ENCODE peak calls at places on chromosomes 2 and 18, in eight cellular contexts. Y is AG04449; F is GM23248; U is prostate gland; V is cerebellum; G is dorsolateral prefrontal cortex; E is iris pigment epithelial cell; H is CD8-positive, alpha-beta T cell. N is an unnamed sample.

GRCh38 chr2:49080681-49081080 is 73.6 kb downstream of the FSHR start:
- DNase-seq in Y (no peak), F (no peak), U (no peak), V (no peak), G (no peak), E (no peak), H (no peak), N (no peak)

GRCh38 chr2:129901754-129902415 is 77.6 kb upstream of the RAB6C start:
- DNase-seq in Y (no peak), F (no peak), U (no peak), V (no peak), G (no peak), E (no peak), H (no peak), N (no peak)

GRCh38 chr2:43897492-43897891 is 58.7 kb downstream of the ABCG8 start:
- DNase-seq in Y (no peak), F (no peak), U (no peak), V (no peak), G (no peak), E (no peak), H (no peak), N (no peak)

GRCh38 chr2:121567957-121568409 is 37.3 kb downstream of the RNU4ATAC start:
- DNase-seq in Y (no peak), F (peak; percentile 47), U (no peak), V (no peak), G (no peak), E (peak; percentile 56), H (no peak), N (no peak)

GRCh38 chr2:133975676-133976428 is 278.0 kb upstream of the MGAT5 start:
- DNase-seq in Y (no peak), F (peak; percentile 8), U (no peak), V (no peak), G (no peak), E (no peak), H (no peak), N (no peak)

GRCh38 chr2:5365871-5366461 is 326.2 kb upstream of the SOX11 start:
- DNase-seq in Y (no peak), F (peak; percentile 11), U (peak; percentile 49), V (no peak), G (peak; percentile 18), E (peak; percentile 28), H (no peak), N (peak; percentile 57)

GRCh38 chr2:101790416-101790815 is 92.9 kb downstream of the MAP4K4 start:
- DNase-seq in Y (no peak), F (peak; percentile 52), U (no peak), V (no peak), G (no peak), E (peak; percentile 47), H (no peak), N (no peak)

GRCh38 chr18:42893991-42894390 is 221.5 kb downstream of the RIT2 start:
- DNase-seq in Y (no peak), F (no peak), U (no peak), V (no peak), G (no peak), E (no peak), H (no peak), N (no peak)

GRCh38 chr2:140307532-140307931 is 1527.3 kb upstream of the NXPH2 start:
- DNase-seq in Y (no peak), F (no peak), U (no peak), V (no peak), G (no peak), E (no peak), H (no peak), N (no peak)

GRCh38 chr2:240647503-240648154 is 22.3 kb downstream of the GPR35 start:
- DNase-seq in Y (no peak), F (no peak), U (no peak), V (no peak), G (no peak), E (no peak), H (no peak), N (peak; percentile 23)

GRCh38 chr2:153519260-153519875 is 40.8 kb upstream of the RPRM start:
- DNase-seq in Y (no peak), F (peak; percentile 63), U (peak; percentile 56), V (peak; percentile 13), G (peak; percentile 56), E (peak; percentile 39), H (peak; percentile 20), N (peak; percentile 47)

GRCh38 chr2:158667567-158667966 is 127.5 kb upstream of the DAPL1 start:
- DNase-seq in Y (peak; percentile 46), F (peak; percentile 70), U (no peak), V (no peak), G (no peak), E (peak; percentile 83), H (no peak), N (no peak)

GRCh38 chr2:229129738-229130371 is 141.2 kb downstream of the PID1 start:
- DNase-seq in Y (no peak), F (peak; percentile 68), U (no peak), V (no peak), G (no peak), E (peak; percentile 6), H (no peak), N (peak; percentile 31)

GRCh38 chr2:7430421-7430868 is 513.2 kb downstream of the RNF144A start:
- DNase-seq in Y (no peak), F (no peak), U (no peak), V (no peak), G (no peak), E (no peak), H (no peak), N (no peak)

GRCh38 chr2:8976419-8976818 is 27.1 kb downstream of the MBOAT2 start:
- DNase-seq in Y (no peak), F (no peak), U (no peak), V (no peak), G (no peak), E (peak; percentile 33), H (no peak), N (no peak)

GRCh38 chr2:140892911-140893637 is 1237.7 kb downstream of the LRP1B start:
- DNase-seq in Y (no peak), F (no peak), U (no peak), V (no peak), G (no peak), E (peak; percentile 44), H (no peak), N (no peak)

GRCh38 chr18:58047556-58047882 is 3.5 kb downstream of the NEDD4L start:
- DNase-seq in Y (no peak), F (no peak), U (no peak), V (no peak), G (no peak), E (no peak), H (no peak), N (no peak)

GRCh38 chr18:76765649-76766048 is 56.7 kb upstream of the ZNF236 start:
- DNase-seq in Y (no peak), F (peak; percentile 55), U (no peak), V (no peak), G (no peak), E (peak; percentile 5), H (no peak), N (no peak)

GRCh38 chr18:26103579-26103978 is 13.2 kb upstream of the SS18 start:
- DNase-seq in Y (no peak), F (no peak), U (no peak), V (no peak), G (no peak), E (no peak), H (no peak), N (peak; percentile 49)

GRCh38 chr2:214765180-214765579 is 44.3 kb downstream of the BARD1 start:
- DNase-seq in Y (no peak), F (no peak), U (no peak), V (no peak), G (no peak), E (no peak), H (no peak), N (no peak)

GRCh38 chr2:203480623-203481022 is 54.5 kb downstream of the RAPH1 start:
- DNase-seq in Y (no peak), F (no peak), U (no peak), V (no peak), G (no peak), E (no peak), H (no peak), N (no peak)

GRCh38 chr18:62979900-62980299 is 264.6 kb downstream of the PHLPP1 start:
- DNase-seq in Y (no peak), F (no peak), U (no peak), V (no peak), G (no peak), E (no peak), H (no peak), N (no peak)

GRCh38 chr2:73837847-73838585 is 9.3 kb downstream of the STAMBP start:
- DNase-seq in Y (no peak), F (no peak), U (no peak), V (no peak), G (no peak), E (no peak), H (no peak), N (no peak)

GRCh38 chr2:61178603-61179545 is 16.9 kb downstream of the C2orf74 start:
- DNase-seq in Y (no peak), F (peak; percentile 57), U (no peak), V (no peak), G (no peak), E (peak; percentile 64), H (no peak), N (peak; percentile 59)